ENCODE peak calls at places on chromosomes 5 and 9, in five cellular contexts. L, O, V, C and U are unnamed samples.
A peak's percentile ranks its signal among the peaks of the same experiment; 100 is the strongest.

GRCh38 chr5:133525048-133525447 is 87.3 kb downstream of the FSTL4 start:
- DNase-seq in L (no peak), O (no peak), V (no peak), C (no peak), U (no peak)

GRCh38 chr9:86948153-86948929 is 1.0 kb upstream of the GAS1 start:
- DNase-seq in L (peak; percentile 78), O (peak; percentile 78), V (no peak), C (peak; percentile 75), U (peak; percentile 92)

GRCh38 chr5:60649288-60649917 is 50.6 kb downstream of the DEPDC1B start:
- DNase-seq in L (no peak), O (peak; percentile 49), V (no peak), C (no peak), U (peak; percentile 77)

GRCh38 chr9:16501098-16501663 is 369.3 kb downstream of the BNC2 start:
- DNase-seq in L (no peak), O (no peak), V (peak; percentile 30), C (no peak), U (peak; percentile 59)

GRCh38 chr5:40877371-40877988 is 31.8 kb upstream of the C7 start:
- DNase-seq in L (no peak), O (no peak), V (no peak), C (no peak), U (no peak)

GRCh38 chr5:136067422-136067821 is 38.6 kb downstream of the TGFBI start:
- DNase-seq in L (no peak), O (no peak), V (no peak), C (no peak), U (no peak)

GRCh38 chr5:69292349-69292748 is 40.3 kb downstream of the CCDC125 start:
- DNase-seq in L (no peak), O (no peak), V (no peak), C (no peak), U (no peak)

GRCh38 chr5:677131-678101 is 15.7 kb downstream of the TPPP start:
- DNase-seq in L (no peak), O (no peak), V (no peak), C (peak; percentile 50), U (no peak)

GRCh38 chr5:33235824-33236223 is 204.9 kb upstream of the TARS1 start:
- DNase-seq in L (no peak), O (no peak), V (no peak), C (no peak), U (no peak)

GRCh38 chr9:133945977-133946753 is 46.0 kb downstream of the VAV2 start:
- DNase-seq in L (no peak), O (peak; percentile 30), V (no peak), C (no peak), U (no peak)

GRCh38 chr5:158482201-158482600 is 617.5 kb downstream of the EBF1 start:
- DNase-seq in L (no peak), O (no peak), V (no peak), C (no peak), U (no peak)

GRCh38 chr5:89470658-89471057 is 587.7 kb upstream of the MEF2C start:
- DNase-seq in L (no peak), O (no peak), V (no peak), C (no peak), U (no peak)

GRCh38 chr5:65769539-65769938 is 47.5 kb downstream of the NLN start:
- DNase-seq in L (no peak), O (no peak), V (peak; percentile 67), C (no peak), U (peak; percentile 94)

GRCh38 chr9:79652598-79652997 is 80.8 kb downstream of the TLE4 start:
- DNase-seq in L (no peak), O (no peak), V (no peak), C (no peak), U (no peak)

GRCh38 chr5:134008257-134008749 is 3.5 kb upstream of the VDAC1 start:
- DNase-seq in L (no peak), O (no peak), V (no peak), C (no peak), U (no peak)

GRCh38 chr9:111482656-111483418 is 1.3 kb downstream of the ECPAS start:
- DNase-seq in L (peak; percentile 75), O (peak; percentile 82), V (no peak), C (peak; percentile 74), U (peak; percentile 74)

GRCh38 chr9:130561056-130561455 is 18.3 kb upstream of the FUBP3 start:
- DNase-seq in L (no peak), O (no peak), V (no peak), C (no peak), U (no peak)

GRCh38 chr9:92191801-92192200 is 76.6 kb upstream of the SPTLC1 start:
- DNase-seq in L (no peak), O (no peak), V (peak; percentile 74), C (no peak), U (peak; percentile 35)

GRCh38 chr9:99660191-99660636 is 161.5 kb upstream of the NR4A3 start:
- DNase-seq in L (peak; percentile 4), O (peak; percentile 19), V (no peak), C (no peak), U (no peak)

GRCh38 chr9:126893079-126893478 is 21.5 kb upstream of the RALGPS1 start:
- DNase-seq in L (no peak), O (peak; percentile 23), V (no peak), C (no peak), U (peak; percentile 25)

GRCh38 chr9:129036241-129036922 is at the start of gene MIGA2:
- DNase-seq in L (peak; percentile 99), O (peak; percentile 99), V (peak; percentile 96), C (peak; percentile 96), U (peak; percentile 99)
- TF ChIP-seq CTCF in L (no peak), O (no peak), V (no peak), C (peak; percentile 6), U (no peak)

DNA sequence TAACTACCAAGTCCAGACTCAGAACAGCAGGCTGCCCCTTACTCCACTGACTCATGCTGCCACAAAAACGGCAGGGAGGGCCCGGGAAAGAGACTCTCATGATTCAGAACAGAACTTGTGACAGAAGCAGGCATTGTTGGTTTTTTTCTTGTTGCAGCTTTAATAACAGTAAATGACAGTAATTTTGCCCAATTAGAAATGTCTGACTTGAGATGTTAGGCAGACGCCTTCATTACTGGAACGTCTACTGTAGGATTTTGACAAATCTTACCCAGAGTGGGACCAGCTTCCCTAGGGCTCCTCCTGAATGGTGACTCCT is 77.8 kb downstream of the SEMA5A start:
- DNase-seq in L (no peak), O (no peak), V (peak; percentile 77), C (no peak), U (peak; percentile 97)
- H3K4me3 ChIP-seq in L (no peak overlapping the region), O (no peak overlapping the region), V (no peak overlapping the region), C (no peak overlapping the region), U (no peak overlapping the region)

GRCh38 chr9:27787941-27788340 is 214.7 kb upstream of the C9orf72 start:
- DNase-seq in L (no peak), O (peak; percentile 28), V (no peak), C (no peak), U (peak; percentile 91)
- TF ChIP-seq CTCF in L (no peak), O (peak; percentile 30), V (no peak), C (no peak), U (peak; percentile 78)

GRCh38 chr9:123373941-123374340 is 17.9 kb downstream of the CRB2 start:
- DNase-seq in L (no peak), O (no peak), V (no peak), C (no peak), U (no peak)
- H3K4me3 ChIP-seq in L (no peak overlapping the region), O (no peak overlapping the region), V (no peak overlapping the region), C (no peak overlapping the region), U (no peak overlapping the region)

DNA sequence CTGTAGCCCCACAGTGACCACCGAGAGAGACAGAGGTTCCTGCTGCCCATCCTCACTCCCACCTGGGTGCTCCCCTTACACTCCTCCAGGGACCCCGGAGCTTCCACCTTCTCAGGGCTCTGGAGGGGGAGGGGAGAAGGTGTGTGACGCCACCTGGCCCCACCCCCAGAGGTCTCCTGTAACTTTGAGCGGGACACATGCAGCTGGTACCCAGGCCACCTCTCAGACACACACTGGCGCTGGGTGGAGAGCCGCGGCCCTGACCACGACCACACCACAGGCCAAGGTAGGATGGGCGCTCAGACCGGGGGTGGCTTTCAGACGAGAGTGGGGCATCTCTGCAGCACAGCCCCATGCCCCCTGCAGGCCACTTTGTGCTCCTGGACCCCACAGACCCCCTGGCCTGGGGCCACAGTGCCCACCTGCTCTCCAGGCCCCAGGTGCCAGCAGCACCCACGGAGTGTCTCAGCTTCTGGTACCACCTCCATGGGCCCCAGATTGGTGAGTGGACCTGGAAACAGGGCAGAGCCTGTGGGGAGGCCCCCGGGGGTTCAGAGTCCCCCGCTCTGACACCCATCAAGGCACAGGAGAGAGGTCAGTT is 4.5 kb downstream of the MAMDC4 start:
- DNase-seq in L (no peak), O (no peak), V (no peak), C (no peak), U (no peak)
- TF ChIP-seq CTCF in L (no peak), O (peak; percentile 9), V (no peak), C (no peak), U (no peak)

GRCh38 chr5:180018661-180019060 is 52.9 kb downstream of the RNF130 start:
- DNase-seq in L (no peak), O (no peak), V (no peak), C (no peak), U (no peak)
- H3K4me3 ChIP-seq in L (no peak overlapping the region), O (no peak overlapping the region), V (no peak overlapping the region), C (no peak overlapping the region), U (no peak overlapping the region)

GRCh38 chr9:90054810-90055209 is 450.0 kb downstream of the GADD45G start:
- DNase-seq in L (no peak), O (no peak), V (no peak), C (no peak), U (no peak)

GRCh38 chr9:90047828-90048227 is 443.0 kb downstream of the GADD45G start:
- DNase-seq in L (no peak), O (no peak), V (no peak), C (no peak), U (no peak)

GRCh38 chr9:90057361-90057760 is 452.5 kb downstream of the GADD45G start:
- DNase-seq in L (no peak), O (no peak), V (no peak), C (no peak), U (no peak)

GRCh38 chr9:90055226-90055625 is 450.4 kb downstream of the GADD45G start:
- DNase-seq in L (no peak), O (no peak), V (no peak), C (no peak), U (no peak)

GRCh38 chr9:90053027-90053426 is 448.2 kb downstream of the GADD45G start:
- DNase-seq in L (no peak), O (peak; percentile 30), V (no peak), C (no peak), U (peak; percentile 4)
- TF ChIP-seq CTCF in L (no peak), O (peak; percentile 45), V (no peak), C (no peak), U (peak; percentile 24)